ENCODE peak calls at places on chromosomes 11 and 22, in six cellular contexts. One of them, this sample, is unnamed.

GRCh38 chr22:50102946-50103345 is 13.1 kb downstream of the MOV10L1 start:
- DNase-seq in CD8-positive, alpha-beta T cell: no peak
- DNase-seq in cardiac muscle cell: no peak
- DNase-seq in lower lobe of right lung: no peak
- DNase-seq in thoracic aorta: no peak
- DNase-seq in ovary: no peak
- DNase-seq in this sample: no peak

GRCh38 chr11:73314121-73314948 is 6.3 kb downstream of the ARHGEF17 start:
- DNase-seq in cardiac muscle cell: peak
- DNase-seq in thoracic aorta: no peak
- DNase-seq in lower lobe of right lung: peak
- DNase-seq in CD8-positive, alpha-beta T cell: no peak
- DNase-seq in ovary: no peak
- DNase-seq in this sample: no peak

GRCh38 chr22:17199131-17199731 is 20.0 kb downstream of the ADA2 start:
- DNase-seq in thoracic aorta: no peak
- DNase-seq in cardiac muscle cell: no peak
- DNase-seq in CD8-positive, alpha-beta T cell: no peak
- DNase-seq in lower lobe of right lung: no peak
- DNase-seq in ovary: peak
- DNase-seq in this sample: no peak

GRCh38 chr22:34105461-34106062 is 185.3 kb upstream of the LARGE1 start:
- DNase-seq in lower lobe of right lung: peak
- DNase-seq in ovary: peak
- DNase-seq in cardiac muscle cell: peak
- DNase-seq in CD8-positive, alpha-beta T cell: no peak
- DNase-seq in thoracic aorta: no peak
- DNase-seq in this sample: peak

GRCh38 chr11:61602775-61603569 is 22.1 kb upstream of the SYT7 start:
- DNase-seq in lower lobe of right lung: no peak
- DNase-seq in CD8-positive, alpha-beta T cell: no peak
- DNase-seq in ovary: peak
- DNase-seq in cardiac muscle cell: no peak
- DNase-seq in thoracic aorta: peak
- DNase-seq in this sample: no peak

GRCh38 chr11:10515418-10515817 is 25.6 kb downstream of the RNF141 start:
- DNase-seq in lower lobe of right lung: no peak
- DNase-seq in thoracic aorta: no peak
- DNase-seq in CD8-positive, alpha-beta T cell: no peak
- DNase-seq in ovary: no peak
- DNase-seq in cardiac muscle cell: no peak
- DNase-seq in this sample: no peak

GRCh38 chr11:20881328-20882079 is 212.1 kb downstream of the NELL1 start:
- DNase-seq in CD8-positive, alpha-beta T cell: no peak
- DNase-seq in cardiac muscle cell: no peak
- DNase-seq in ovary: no peak
- DNase-seq in lower lobe of right lung: no peak
- DNase-seq in thoracic aorta: no peak
- DNase-seq in this sample: no peak

GRCh38 chr22:36767035-36767775 is 8.7 kb downstream of the IFT27 start:
- DNase-seq in lower lobe of right lung: no peak
- DNase-seq in ovary: no peak
- DNase-seq in thoracic aorta: no peak
- DNase-seq in CD8-positive, alpha-beta T cell: no peak
- DNase-seq in cardiac muscle cell: no peak
- DNase-seq in this sample: no peak

GRCh38 chr22:41976070-41976901 is 7.0 kb downstream of the SEPTIN3 start:
- DNase-seq in thoracic aorta: no peak
- DNase-seq in CD8-positive, alpha-beta T cell: peak
- DNase-seq in cardiac muscle cell: peak
- DNase-seq in ovary: no peak
- DNase-seq in lower lobe of right lung: no peak
- DNase-seq in this sample: peak
- H3K4me3 ChIP-seq in thoracic aorta: peak
- H3K4me3 ChIP-seq in CD8-positive, alpha-beta T cell: peak
- H3K4me3 ChIP-seq in cardiac muscle cell: peak
- H3K4me3 ChIP-seq in ovary: peak
- H3K4me3 ChIP-seq in lower lobe of right lung: peak
- H3K4me3 ChIP-seq in this sample: no peak

DNA sequence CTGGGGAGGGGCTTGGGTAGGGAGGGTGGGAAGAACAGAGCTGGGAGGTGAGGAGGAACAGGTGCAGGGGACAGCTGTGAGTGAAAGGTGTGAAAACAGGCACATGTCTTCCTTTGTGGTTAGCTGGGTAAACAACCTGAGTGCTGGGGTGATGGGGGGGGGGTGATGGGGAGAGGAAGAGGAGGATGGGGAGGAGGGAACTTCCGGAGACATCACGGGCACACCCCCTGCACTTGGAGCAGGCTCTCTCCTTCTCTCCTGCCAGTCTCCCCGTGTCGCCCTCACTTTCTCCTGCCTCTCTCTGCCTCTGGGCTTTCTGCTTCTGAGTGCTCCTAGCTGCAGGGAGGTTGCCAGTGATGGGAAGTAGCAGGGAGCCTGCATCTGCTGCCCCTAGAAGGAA is 8.8 kb downstream of the CXCR5 start:
- DNase-seq in CD8-positive, alpha-beta T cell: peak
- DNase-seq in ovary: peak
- DNase-seq in cardiac muscle cell: no peak
- DNase-seq in thoracic aorta: no peak
- DNase-seq in lower lobe of right lung: no peak
- DNase-seq in this sample: peak
- H3K27ac ChIP-seq in CD8-positive, alpha-beta T cell: peak
- H3K27ac ChIP-seq in ovary: no peak
- H3K27ac ChIP-seq in cardiac muscle cell: no peak
- H3K27ac ChIP-seq in thoracic aorta: no peak
- H3K27ac ChIP-seq in lower lobe of right lung: no peak
- H3K27ac ChIP-seq in this sample: peak

GRCh38 chr11:63022422-63022821 is 6.8 kb upstream of the SLC22A8 start:
- DNase-seq in ovary: no peak
- DNase-seq in cardiac muscle cell: no peak
- DNase-seq in CD8-positive, alpha-beta T cell: no peak
- DNase-seq in lower lobe of right lung: no peak
- DNase-seq in thoracic aorta: no peak
- DNase-seq in this sample: no peak

GRCh38 chr11:63019506-63019905 is 3.9 kb upstream of the SLC22A8 start:
- DNase-seq in cardiac muscle cell: peak
- DNase-seq in thoracic aorta: no peak
- DNase-seq in ovary: no peak
- DNase-seq in CD8-positive, alpha-beta T cell: no peak
- DNase-seq in lower lobe of right lung: no peak
- DNase-seq in this sample: no peak

GRCh38 chr11:63023851-63024648 is 8.4 kb upstream of the SLC22A8 start:
- DNase-seq in lower lobe of right lung: peak
- DNase-seq in ovary: peak
- DNase-seq in cardiac muscle cell: peak
- DNase-seq in CD8-positive, alpha-beta T cell: peak
- DNase-seq in thoracic aorta: peak
- DNase-seq in this sample: peak

GRCh38 chr11:63023415-63023814 is 7.8 kb upstream of the SLC22A8 start:
- DNase-seq in thoracic aorta: no peak
- DNase-seq in lower lobe of right lung: no peak
- DNase-seq in CD8-positive, alpha-beta T cell: no peak
- DNase-seq in ovary: no peak
- DNase-seq in cardiac muscle cell: no peak
- DNase-seq in this sample: no peak

DNA sequence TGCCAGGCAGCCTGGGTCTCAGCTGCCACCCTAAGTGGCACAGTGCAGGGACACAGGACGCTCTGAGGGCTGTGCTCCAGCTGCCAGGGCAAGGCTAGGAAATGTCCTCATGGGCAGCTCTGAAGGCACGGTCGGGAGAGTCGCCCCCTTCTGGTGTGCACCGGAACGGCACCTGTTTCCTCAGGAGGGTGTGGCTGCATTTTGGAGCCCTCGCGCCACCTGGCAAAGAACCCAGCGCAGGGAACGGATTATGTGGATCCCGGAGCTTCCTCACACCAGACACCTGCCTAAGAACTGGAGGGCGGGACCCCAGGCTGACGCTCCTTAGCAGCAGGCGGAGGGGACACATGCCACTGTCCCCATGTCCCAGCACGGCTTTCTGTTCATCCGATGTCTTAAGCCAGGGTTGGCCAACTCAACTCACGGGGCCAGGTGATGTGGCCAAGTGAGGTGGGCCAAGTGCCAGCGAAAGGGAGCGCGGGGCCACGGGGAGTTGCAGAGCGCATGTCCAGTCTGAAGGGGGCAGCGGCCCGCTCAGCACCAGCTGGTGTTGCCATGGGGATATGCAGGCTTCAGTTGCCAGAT is 5.1 kb upstream of the SLC22A8 start:
- DNase-seq in thoracic aorta: no peak
- DNase-seq in ovary: no peak
- DNase-seq in cardiac muscle cell: no peak
- DNase-seq in CD8-positive, alpha-beta T cell: no peak
- DNase-seq in lower lobe of right lung: no peak
- DNase-seq in this sample: no peak
- H3K4me3 ChIP-seq in thoracic aorta: no peak
- H3K4me3 ChIP-seq in ovary: no peak
- H3K4me3 ChIP-seq in cardiac muscle cell: no peak
- H3K4me3 ChIP-seq in CD8-positive, alpha-beta T cell: no peak
- H3K4me3 ChIP-seq in lower lobe of right lung: no peak
- H3K4me3 ChIP-seq in this sample: no peak

DNA sequence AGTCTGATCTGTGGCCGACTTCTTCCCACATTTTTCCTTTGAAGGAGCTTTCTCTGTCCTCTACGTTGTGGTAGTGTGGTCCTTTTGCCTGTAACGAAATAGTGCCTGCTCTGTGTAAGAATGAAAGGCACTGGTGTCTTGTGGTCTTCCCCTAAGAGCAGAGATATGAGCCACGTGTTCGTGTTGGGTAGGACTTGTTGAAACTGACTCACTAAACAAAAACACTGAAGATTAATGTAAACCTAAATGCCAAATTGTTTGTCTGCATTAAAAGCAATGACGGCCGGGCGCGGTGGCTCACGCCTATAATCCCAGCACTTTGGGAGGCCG is 10.1 kb upstream of the RPS3 start:
- DNase-seq in lower lobe of right lung: no peak
- DNase-seq in CD8-positive, alpha-beta T cell: no peak
- DNase-seq in ovary: no peak
- DNase-seq in thoracic aorta: no peak
- DNase-seq in cardiac muscle cell: no peak
- DNase-seq in this sample: no peak
- H3K27ac ChIP-seq in lower lobe of right lung: no peak
- H3K27ac ChIP-seq in CD8-positive, alpha-beta T cell: no peak
- H3K27ac ChIP-seq in ovary: no peak
- H3K27ac ChIP-seq in thoracic aorta: no peak
- H3K27ac ChIP-seq in cardiac muscle cell: no peak
- H3K27ac ChIP-seq in this sample: no peak